ENCODE peak calls at places on chromosomes 11 and 22, in six cellular contexts. E is neuronal stem cell, L is SJSA1, H is suprapubic skin, U is psoas muscle, V is adipocyte. M is an unnamed sample.

GRCh38 chr22:17786435-17787158 is 12.3 kb upstream of the BID start:
- DNase-seq in V (no peak), E (peak; percentile 71), H (no peak), U (peak; percentile 91), L (no peak), M (peak; percentile 96)

GRCh38 chr11:6402561-6402981 is 12.3 kb downstream of the SMPD1 start:
- DNase-seq in U (no peak), E (no peak), V (no peak), H (no peak), L (no peak), M (no peak)

GRCh38 chr22:30919973-30920372 is 48.6 kb downstream of the MORC2 start:
- DNase-seq in U (no peak), H (peak; percentile 54), L (no peak), V (no peak), E (no peak), M (no peak)

GRCh38 chr11:897226-898159 is 13.1 kb downstream of the CHID1 start:
- DNase-seq in E (no peak), V (no peak), L (no peak), H (no peak), U (no peak), M (no peak)

GRCh38 chr11:8031248-8032115 is 44.3 kb downstream of the EIF3F start:
- DNase-seq in U (no peak), H (peak; percentile 77), V (no peak), E (no peak), L (no peak), M (no peak)

GRCh38 chr11:808427-809286 is 1.1 kb upstream of the RPLP2 start:
- DNase-seq in L (no peak), H (no peak), E (no peak), V (no peak), U (peak; percentile 96), M (peak; percentile 86)

GRCh38 chr11:12745787-12746186 is 71.6 kb downstream of the TEAD1 start:
- DNase-seq in V (no peak), U (no peak), E (no peak), L (no peak), H (no peak), M (no peak)

GRCh38 chr11:94544582-94544831 is 786 bp downstream of the FUT4 start:
- DNase-seq in L (no peak), H (no peak), E (no peak), U (no peak), V (no peak), M (no peak)

GRCh38 chr11:68659158-68659921 is 25.0 kb upstream of the GAL start:
- DNase-seq in U (peak; percentile 85), V (peak; percentile 94), L (peak; percentile 91), E (no peak), H (peak; percentile 79), M (peak; percentile 37)

GRCh38 chr22:38220163-38220562 is 18.4 kb downstream of the MAFF start:
- DNase-seq in L (no peak), H (no peak), E (no peak), V (no peak), U (no peak), M (no peak)

GRCh38 chr11:108034034-108034433 is 25.3 kb downstream of the CUL5 start:
- DNase-seq in U (no peak), V (no peak), E (no peak), H (no peak), L (no peak), M (no peak)

GRCh38 chr11:60971520-60971919 is at the start of gene CD6:
- DNase-seq in E (no peak), V (no peak), L (no peak), H (no peak), U (no peak), M (no peak)

GRCh38 chr11:131600591-131600990 is 230.2 kb downstream of the NTM start:
- DNase-seq in V (no peak), U (no peak), L (peak; percentile 2), E (no peak), H (no peak), M (no peak)

DNA sequence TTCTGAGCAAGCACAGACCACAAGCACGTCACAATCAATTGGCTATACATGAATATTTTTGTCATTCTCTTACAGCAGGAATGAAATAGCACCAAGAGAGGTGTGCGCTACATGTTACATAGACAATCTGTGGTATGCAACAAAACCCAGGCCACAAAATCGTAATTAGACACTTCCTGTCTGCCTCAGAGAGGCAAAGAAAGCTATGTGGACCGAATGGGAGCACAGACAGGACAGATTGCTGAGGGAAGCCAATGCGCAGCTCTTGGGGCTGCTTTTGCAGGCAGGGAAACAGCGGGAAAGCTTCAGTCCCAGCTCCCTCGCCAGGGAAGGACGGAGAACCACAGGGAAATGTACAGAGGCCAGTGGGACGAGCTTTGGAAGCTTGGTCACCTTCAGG is 40.9 kb downstream of the SERPINH1 start:
- DNase-seq in U (no peak), L (peak; percentile 20), H (no peak), V (peak; percentile 17), E (no peak), M (no peak)
- H3K4me3 ChIP-seq in U (no peak overlapping the region), L (no peak overlapping the region), H (no peak overlapping the region), V (no peak overlapping the region), E (no peak overlapping the region), M (no peak overlapping the region)

GRCh38 chr11:59358595-59358994 is at the start of gene OR5AN1:
- DNase-seq in U (no peak), E (no peak), V (no peak), L (no peak), H (no peak), M (no peak)

GRCh38 chr11:59358020-59358419 is 675 bp upstream of the OR5AN1 start:
- DNase-seq in H (no peak), U (no peak), E (no peak), V (no peak), L (no peak), M (no peak)

GRCh38 chr11:59356561-59356960 is 2.1 kb upstream of the OR5AN1 start:
- DNase-seq in H (no peak), U (no peak), E (no peak), L (no peak), V (no peak), M (no peak)
- H3K9me3 ChIP-seq in H (no peaks in the 10 kb centered on the region), U (no peaks in the 10 kb centered on the region), E (no peaks in the 10 kb centered on the region), L (no peaks in the 10 kb centered on the region), V (peaks cover 3% of the 10 kb centered on the region), M (no peaks in the 10 kb centered on the region)

GRCh38 chr22:43291381-43291780 is 51.8 kb downstream of the SCUBE1 start:
- DNase-seq in V (no peak), L (no peak), H (no peak), E (no peak), U (no peak), M (no peak)
- H3K4me1 ChIP-seq in V (peaks cover 8% of the 10 kb centered on the region), L (peaks cover 30% of the 10 kb centered on the region), H (peaks cover 39% of the 10 kb centered on the region), E (peaks cover 43% of the 10 kb centered on the region), U (no peaks in the 10 kb centered on the region), M (no peaks in the 10 kb centered on the region)

GRCh38 chr11:124878497-124879228 is 13.4 kb downstream of the ROBO3 start:
- DNase-seq in H (peak; percentile 55), V (no peak), L (no peak), U (no peak), E (no peak), M (no peak)
- H3K4me3 ChIP-seq in H (no peak overlapping the region), V (no peak overlapping the region), L (no peak overlapping the region), U (no peak overlapping the region), E (peak overlapping the region; percentile 10), M (no peak overlapping the region)

GRCh38 chr11:117490019-117490679 is 162.5 kb downstream of the CEP164 start:
- DNase-seq in E (no peak), V (no peak), L (no peak), U (peak; percentile 17), H (no peak), M (no peak)
- H3K9me3 ChIP-seq in E (no peaks in the 10 kb centered on the region), V (no peaks in the 10 kb centered on the region), L (no peaks in the 10 kb centered on the region), U (no peaks in the 10 kb centered on the region), H (no peaks in the 10 kb centered on the region), M (no peaks in the 10 kb centered on the region)

GRCh38 chr11:30987819-30988218 is 381.7 kb downstream of the DCDC1 start:
- DNase-seq in E (no peak), H (no peak), V (no peak), L (no peak), U (no peak), M (no peak)
- H3K4me1 ChIP-seq in E (peaks cover 9% of the 10 kb centered on the region), H (no peaks in the 10 kb centered on the region), V (peaks cover 10% of the 10 kb centered on the region), L (no peaks in the 10 kb centered on the region), U (no peaks in the 10 kb centered on the region), M (no peaks in the 10 kb centered on the region)

GRCh38 chr22:43109921-43110443 is 568 bp upstream of the BIK start:
- DNase-seq in U (no peak), E (no peak), V (peak; percentile 30), H (no peak), L (no peak), M (no peak)
- H3K4me3 ChIP-seq in U (peak overlapping the region; percentile 71), E (peak overlapping the region; percentile 74), V (peak overlapping the region; percentile 69), H (peak overlapping the region; percentile 50), L (peak overlapping the region; percentile 47), M (peak overlapping the region; percentile 43)

DNA sequence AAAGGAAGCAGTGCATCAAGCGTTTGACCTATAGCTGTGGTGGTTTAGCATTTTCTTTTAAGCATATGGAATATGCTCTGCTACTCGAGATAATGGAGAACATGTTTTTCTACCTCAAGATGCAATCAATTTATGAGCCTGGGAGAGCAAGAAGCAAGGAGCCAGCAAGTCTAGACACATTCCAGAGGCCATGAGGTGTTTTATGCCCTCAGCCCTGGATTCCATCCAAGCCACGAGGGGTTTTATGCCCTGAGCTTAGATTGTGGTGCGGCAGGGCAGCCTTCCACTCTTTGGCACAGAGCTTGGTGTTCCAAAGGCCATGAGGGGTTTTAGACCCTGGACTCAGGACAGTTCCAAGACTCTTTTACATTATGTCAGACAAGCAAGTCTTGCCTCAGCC is 11.7 kb upstream of the DNAJB13 start:
- DNase-seq in V (no peak), L (no peak), E (no peak), U (no peak), H (no peak), M (no peak)
- H3K9me3 ChIP-seq in V (peaks cover 9% of the 10 kb centered on the region), L (no peaks in the 10 kb centered on the region), E (peaks cover 9% of the 10 kb centered on the region), U (no peaks in the 10 kb centered on the region), H (no peaks in the 10 kb centered on the region), M (no peaks in the 10 kb centered on the region)

GRCh38 chr11:128550967-128551522 is 36.3 kb downstream of the ETS1 start:
- DNase-seq in U (no peak), H (no peak), E (no peak), V (no peak), L (no peak), M (no peak)
- H3K4me1 ChIP-seq in U (peaks cover 12% of the 10 kb centered on the region), H (peaks cover 28% of the 10 kb centered on the region), E (peaks cover 8% of the 10 kb centered on the region), V (peaks cover 31% of the 10 kb centered on the region), L (no peaks in the 10 kb centered on the region), M (peaks cover 12% of the 10 kb centered on the region)